ENCODE peak calls at places on chromosomes 7 and 10, in nine cellular contexts. One of them, this sample, is unnamed.

GRCh38 chr10:74328388-74328787 is 177.4 kb downstream of the ADK start:
- DNase-seq in iPS-NIHi11: no peak
- DNase-seq in HT1080: no peak
- DNase-seq in NCI-H226: no peak
- DNase-seq in T-helper 2 cell: no peak
- DNase-seq in KBM-7: peak
- DNase-seq in ureter: no peak
- DNase-seq in psoas muscle: no peak
- DNase-seq in ovary: no peak
- DNase-seq in this sample: no peak

GRCh38 chr10:13660545-13660920 is 73.8 kb downstream of the PRPF18 start:
- DNase-seq in iPS-NIHi11: no peak
- DNase-seq in NCI-H226: no peak
- DNase-seq in ureter: no peak
- DNase-seq in ovary: no peak
- DNase-seq in HT1080: peak
- DNase-seq in KBM-7: no peak
- DNase-seq in psoas muscle: no peak
- DNase-seq in T-helper 2 cell: no peak
- DNase-seq in this sample: no peak

GRCh38 chr10:95229724-95230627 is 35.9 kb downstream of the ACSM6 start:
- DNase-seq in iPS-NIHi11: peak
- DNase-seq in T-helper 2 cell: no peak
- DNase-seq in ureter: no peak
- DNase-seq in psoas muscle: no peak
- DNase-seq in KBM-7: no peak
- DNase-seq in HT1080: peak
- DNase-seq in ovary: no peak
- DNase-seq in NCI-H226: peak
- DNase-seq in this sample: no peak

GRCh38 chr7:43639858-43640491 is 57.1 kb downstream of the STK17A start:
- DNase-seq in KBM-7: no peak
- DNase-seq in iPS-NIHi11: no peak
- DNase-seq in psoas muscle: no peak
- DNase-seq in NCI-H226: no peak
- DNase-seq in ureter: no peak
- DNase-seq in HT1080: peak
- DNase-seq in ovary: peak
- DNase-seq in T-helper 2 cell: no peak
- DNase-seq in this sample: no peak

GRCh38 chr7:76407718-76408117 is 1.8 kb downstream of the SSC4D start:
- DNase-seq in KBM-7: no peak
- DNase-seq in iPS-NIHi11: no peak
- DNase-seq in T-helper 2 cell: no peak
- DNase-seq in psoas muscle: no peak
- DNase-seq in ureter: no peak
- DNase-seq in ovary: no peak
- DNase-seq in HT1080: no peak
- DNase-seq in NCI-H226: no peak
- DNase-seq in this sample: no peak

GRCh38 chr7:151880688-151881087 is 3.8 kb upstream of the PRKAG2 start:
- DNase-seq in NCI-H226: no peak
- DNase-seq in psoas muscle: no peak
- DNase-seq in HT1080: no peak
- DNase-seq in ovary: no peak
- DNase-seq in T-helper 2 cell: no peak
- DNase-seq in KBM-7: no peak
- DNase-seq in iPS-NIHi11: no peak
- DNase-seq in ureter: no peak
- DNase-seq in this sample: no peak

GRCh38 chr10:59887972-59888640 is 18.2 kb downstream of the CCDC6 start:
- DNase-seq in iPS-NIHi11: no peak
- DNase-seq in HT1080: no peak
- DNase-seq in KBM-7: no peak
- DNase-seq in T-helper 2 cell: no peak
- DNase-seq in ovary: no peak
- DNase-seq in NCI-H226: no peak
- DNase-seq in ureter: no peak
- DNase-seq in psoas muscle: no peak
- DNase-seq in this sample: no peak

GRCh38 chr7:12942599-12942998 is 255.2 kb downstream of the ARL4A start:
- DNase-seq in T-helper 2 cell: no peak
- DNase-seq in ureter: no peak
- DNase-seq in HT1080: no peak
- DNase-seq in NCI-H226: no peak
- DNase-seq in ovary: no peak
- DNase-seq in iPS-NIHi11: no peak
- DNase-seq in KBM-7: no peak
- DNase-seq in psoas muscle: no peak
- DNase-seq in this sample: no peak

GRCh38 chr7:127380479-127380878 is 12.0 kb downstream of the ZNF800 start:
- DNase-seq in KBM-7: peak
- DNase-seq in HT1080: no peak
- DNase-seq in NCI-H226: no peak
- DNase-seq in T-helper 2 cell: no peak
- DNase-seq in ureter: no peak
- DNase-seq in iPS-NIHi11: no peak
- DNase-seq in ovary: no peak
- DNase-seq in psoas muscle: no peak
- DNase-seq in this sample: no peak

GRCh38 chr7:17009007-17009719 is 127.4 kb upstream of the AGR3 start:
- DNase-seq in HT1080: no peak
- DNase-seq in KBM-7: peak
- DNase-seq in ureter: no peak
- DNase-seq in T-helper 2 cell: no peak
- DNase-seq in NCI-H226: peak
- DNase-seq in ovary: no peak
- DNase-seq in psoas muscle: no peak
- DNase-seq in iPS-NIHi11: no peak
- DNase-seq in this sample: no peak

GRCh38 chr10:8054498-8055407 is at the start of gene GATA3:
- DNase-seq in ureter: peak
- DNase-seq in iPS-NIHi11: peak
- DNase-seq in HT1080: peak
- DNase-seq in NCI-H226: peak
- DNase-seq in KBM-7: peak
- DNase-seq in psoas muscle: peak
- DNase-seq in ovary: no peak
- DNase-seq in T-helper 2 cell: peak
- DNase-seq in this sample: peak

This sample was measured in frontal cortex.